ENCODE peak calls at places on chromosomes 1 and 21, in seven cellular contexts. M is IMR-90, S is GM23248, D is SK-N-SH, Z is Peyer's patch, I is endodermal cell, J is thoracic aorta. P is an unnamed sample. For H3K4me1 and H3K36me3, the result is how much of the 10 kb centered on the place peaks cover.

GRCh38 chr1:3821004-3821933 is 25.0 kb upstream of the LRRC47 start:
- DNase-seq in M (no peak), S (no peak), D (peak), Z (no peak), I (peak), J (no peak), P (no peak)

GRCh38 chr21:46063734-46064680 is 33.9 kb upstream of the COL6A2 start:
- DNase-seq in M (no peak), S (no peak), D (no peak), Z (no peak), I (no peak), J (no peak), P (no peak)

GRCh38 chr1:245261786-245262185 is 107.0 kb downstream of the KIF26B start:
- DNase-seq in M (no peak), S (no peak), D (no peak), Z (no peak), I (no peak), J (no peak), P (no peak)

GRCh38 chr1:235902638-235903542 is 36.2 kb upstream of the LYST start:
- DNase-seq in M (peak), S (peak), D (no peak), Z (no peak), I (no peak), J (no peak), P (no peak)

GRCh38 chr1:911875-912739 is 11.6 kb upstream of the SAMD11 start:
- DNase-seq in M (no peak), S (no peak), D (peak), Z (no peak), I (peak), J (peak), P (no peak)

GRCh38 chr1:119838255-119838654 is 27.0 kb upstream of the REG4 start:
- DNase-seq in M (peak), S (no peak), D (no peak), Z (no peak), I (no peak), J (no peak), P (no peak)

GRCh38 chr1:159005161-159005560 is 4.5 kb upstream of the IFI16 start:
- DNase-seq in M (peak), S (peak), D (no peak), Z (no peak), I (no peak), J (no peak), P (no peak)

GRCh38 chr1:44676484-44677200 is 2.1 kb downstream of the ARMH1 start:
- DNase-seq in M (peak), S (peak), D (no peak), Z (no peak), I (no peak), J (no peak), P (no peak)

GRCh38 chr1:10211805-10212405 is 1.5 kb downstream of the KIF1B start:
- DNase-seq in M (no peak), S (no peak), D (peak), Z (no peak), I (no peak), J (no peak), P (no peak)

GRCh38 chr21:18951291-18952038 is 547.9 kb upstream of the TMPRSS15 start:
- DNase-seq in M (no peak), S (no peak), D (peak), Z (no peak), I (peak), J (no peak), P (peak)

GRCh38 chr1:41791667-41792484 is 126.8 kb downstream of the HIVEP3 start:
- DNase-seq in M (no peak), S (no peak), D (no peak), Z (no peak), I (no peak), J (no peak), P (no peak)

GRCh38 chr1:172279951-172280350 is 140.5 kb upstream of the C1orf105 start:
- DNase-seq in M (peak), S (peak), D (no peak), Z (no peak), I (no peak), J (no peak), P (no peak)

GRCh38 chr1:215599418-215599817 is 32.3 kb downstream of the KCTD3 start:
- DNase-seq in M (peak), S (peak), D (no peak), Z (no peak), I (no peak), J (no peak), P (peak)

GRCh38 chr1:204514841-204515240 is 1.4 kb upstream of the MDM4 start:
- DNase-seq in M (no peak), S (no peak), D (no peak), Z (no peak), I (no peak), J (no peak), P (no peak)

DNA sequence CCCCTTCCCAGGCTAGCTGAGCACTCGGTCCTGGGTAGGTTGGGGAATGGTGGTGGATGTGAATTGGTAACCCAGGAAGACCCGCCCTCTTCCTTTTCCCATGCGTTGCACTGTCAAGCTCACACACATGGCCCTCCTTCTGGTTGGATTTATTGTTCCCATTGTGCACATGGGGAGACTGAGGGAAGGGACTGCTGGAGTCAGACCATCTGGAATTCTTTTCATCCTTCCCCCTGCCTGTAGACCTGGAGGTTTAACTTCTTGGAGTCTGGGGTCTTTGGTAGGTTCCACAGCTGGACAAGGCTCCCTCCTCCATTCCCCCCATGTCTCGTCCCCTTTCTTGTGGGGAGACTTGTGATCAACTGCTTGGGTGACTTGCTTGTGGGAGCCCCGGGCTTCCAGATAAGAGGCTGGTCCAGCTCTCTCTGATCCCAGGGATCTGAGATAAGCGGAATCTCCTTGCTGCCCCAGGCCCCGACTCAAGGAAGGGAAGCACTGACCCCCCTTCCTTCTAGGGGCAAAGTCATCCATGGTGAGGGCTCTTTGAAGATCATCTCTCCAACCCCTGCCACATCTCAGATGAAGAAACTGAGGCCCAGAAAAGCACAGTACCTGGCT is 55.7 kb upstream of the SYNC start:
- DNase-seq in M (no peak), S (no peak), D (no peak), Z (no peak), I (no peak), J (no peak), P (peak)
- H3K4me1 ChIP-seq in M (under half), S (under half), D (under half), Z (under half), I (under half), J (under half), P (under half)

GRCh38 chr21:44855572-44855971 is 17.9 kb downstream of the PTTG1IP start:
- DNase-seq in M (no peak), S (no peak), D (no peak), Z (no peak), I (no peak), J (no peak), P (no peak)
- H3K36me3 ChIP-seq in M (half or more), S (half or more), D (under half), Z (under half), I (half or more), J (half or more), P (under half)

GRCh38 chr1:184456189-184456588 is 69.4 kb downstream of the C1orf21 start:
- DNase-seq in M (no peak), S (no peak), D (no peak), Z (no peak), I (no peak), J (no peak), P (no peak)
- H3K4me1 ChIP-seq in M (under half), S (under half), D (under half), Z (under half), I (under half), J (under half), P (under half)

GRCh38 chr1:88783145-88783544 is 99.1 kb downstream of the PKN2 start:
- DNase-seq in M (no peak), S (no peak), D (no peak), Z (no peak), I (no peak), J (no peak), P (no peak)
- H3K36me3 ChIP-seq in M (under half), S (under half), D (half or more), Z (under half), I (half or more), J (under half), P (under half)

GRCh38 chr1:169894424-169895145 is 889 bp upstream of the SCYL3 start:
- DNase-seq in M (no peak), S (no peak), D (no peak), Z (no peak), I (no peak), J (no peak), P (no peak)

GRCh38 chr1:169893645-169894423 is at the start of gene SCYL3:
- DNase-seq in M (peak), S (peak), D (peak), Z (peak), I (peak), J (peak), P (peak)

GRCh38 chr1:169899519-169900217 is 6.0 kb upstream of the SCYL3 start:
- DNase-seq in M (no peak), S (no peak), D (no peak), Z (no peak), I (peak), J (no peak), P (peak)

GRCh38 chr1:169892819-169893644 is 664 bp downstream of the SCYL3 start:
- DNase-seq in M (peak), S (peak), D (no peak), Z (peak), I (no peak), J (no peak), P (no peak)

DNA sequence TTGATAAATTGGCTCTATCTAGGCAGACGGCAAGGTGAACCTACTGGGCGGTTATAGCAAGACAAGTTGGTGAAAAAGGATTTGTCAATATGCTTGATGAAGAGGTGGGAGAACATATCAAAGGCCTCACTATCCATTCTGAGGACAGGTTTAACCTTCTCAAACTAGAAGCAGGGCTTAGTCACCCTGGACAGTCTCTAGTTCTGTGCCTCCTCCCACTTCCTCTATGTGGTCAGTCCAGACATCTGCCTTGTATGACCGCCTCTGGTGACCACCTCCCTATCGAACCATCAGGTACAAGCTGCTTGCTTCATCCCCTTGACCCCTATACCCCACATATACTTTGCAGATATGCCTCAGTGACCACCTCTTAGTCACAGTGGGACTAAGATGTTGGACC is 2.3 kb upstream of the SCYL3 start:
- DNase-seq in M (no peak), S (no peak), D (no peak), Z (no peak), I (no peak), J (no peak), P (no peak)
- H3K4me1 ChIP-seq in M (under half), S (under half), D (under half), Z (under half), I (under half), J (under half), P (under half)

GRCh38 chr1:199383791-199384190 is 643.7 kb upstream of the NR5A2 start:
- DNase-seq in M (no peak), S (no peak), D (no peak), Z (no peak), I (no peak), J (no peak), P (no peak)
- H3K36me3 ChIP-seq in M (under half), S (under half), D (under half), Z (under half), I (under half), J (under half), P (under half)

DNA sequence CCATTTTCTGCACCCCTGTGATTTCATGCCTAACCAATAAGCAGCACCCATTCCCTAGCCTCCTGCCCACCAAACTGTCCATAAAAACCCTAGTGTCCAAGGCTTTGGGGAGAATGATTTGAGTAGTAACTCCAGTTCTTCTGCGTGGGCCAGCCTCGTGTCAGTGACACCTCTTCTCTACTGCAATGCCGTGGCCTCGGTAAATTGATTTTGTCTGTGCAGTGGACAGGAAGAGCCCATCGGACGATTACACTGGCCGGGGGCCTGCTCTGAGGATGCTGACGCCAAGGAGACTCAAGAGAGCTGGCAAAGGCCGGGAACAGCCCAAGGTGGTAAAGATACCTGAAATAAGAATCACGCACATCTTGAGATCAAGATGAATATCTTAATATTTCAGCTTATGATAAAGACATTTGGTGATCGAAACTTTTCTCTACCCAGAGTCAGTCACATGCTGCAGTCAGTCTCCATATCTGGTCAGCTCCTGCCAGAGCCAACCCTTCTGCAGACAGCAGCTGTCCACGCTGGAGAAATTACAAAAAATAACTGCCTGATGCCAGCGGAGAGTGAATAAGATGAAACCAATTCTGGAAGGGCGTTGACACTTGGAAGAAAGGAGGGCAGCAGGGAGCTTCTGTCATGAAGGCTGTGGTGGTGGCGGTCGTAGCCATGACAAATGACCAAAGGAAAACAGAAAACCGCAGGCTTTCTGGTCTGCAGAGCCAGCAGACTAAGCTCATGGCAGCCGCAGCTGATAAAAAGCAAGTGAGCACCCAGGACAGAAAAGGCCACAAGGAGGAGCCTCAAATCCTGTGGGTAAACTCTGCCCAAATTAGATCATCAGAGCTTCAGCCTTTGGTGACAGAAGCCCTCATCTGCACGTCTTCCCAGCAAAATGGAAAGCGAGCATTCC is 29.1 kb downstream of the RSPH1 start:
- DNase-seq in M (peak), S (peak), D (no peak), Z (no peak), I (peak), J (no peak), P (peak)
- H3K4me1 ChIP-seq in M (under half), S (under half), D (under half), Z (under half), I (under half), J (under half), P (under half)

GRCh38 chr21:41837756-41838297 is 41.3 kb downstream of the PRDM15 start:
- DNase-seq in M (no peak), S (no peak), D (no peak), Z (no peak), I (no peak), J (no peak), P (no peak)
- H3K36me3 ChIP-seq in M (under half), S (under half), D (under half), Z (under half), I (under half), J (under half), P (under half)

GRCh38 chr1:19772053-19772452 is 27.7 kb downstream of the TMCO4 start:
- DNase-seq in M (no peak), S (no peak), D (no peak), Z (no peak), I (peak), J (no peak), P (peak)

GRCh38 chr1:19770436-19771190 is 29.1 kb downstream of the TMCO4 start:
- DNase-seq in M (no peak), S (no peak), D (no peak), Z (no peak), I (no peak), J (no peak), P (no peak)

GRCh38 chr1:19773485-19773884 is 26.2 kb downstream of the TMCO4 start:
- DNase-seq in M (no peak), S (no peak), D (no peak), Z (no peak), I (no peak), J (no peak), P (no peak)

GRCh38 chr1:19769211-19769932 is 30.3 kb downstream of the TMCO4 start:
- DNase-seq in M (no peak), S (no peak), D (no peak), Z (no peak), I (peak), J (no peak), P (no peak)

DNA sequence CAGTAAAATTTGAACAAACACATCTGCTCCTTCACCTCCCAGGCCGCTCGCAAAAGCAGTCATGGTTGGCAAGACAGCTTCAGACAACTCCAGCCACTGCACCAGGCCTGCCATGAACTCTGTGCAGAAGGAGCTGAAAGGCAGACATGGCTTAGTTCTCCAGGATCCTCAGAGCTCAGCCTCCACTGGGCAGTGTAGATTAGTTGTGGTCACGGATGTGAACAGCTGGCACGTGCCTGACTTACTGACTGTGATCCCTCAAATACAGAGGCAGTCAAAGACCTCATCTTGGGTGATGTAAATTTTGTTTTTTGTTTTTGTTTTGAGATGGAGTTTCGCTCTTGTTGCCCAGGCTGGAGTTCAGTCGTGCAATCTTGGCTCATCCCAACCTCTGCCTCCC is 28.4 kb downstream of the TMCO4 start:
- DNase-seq in M (no peak), S (no peak), D (no peak), Z (no peak), I (no peak), J (no peak), P (no peak)
- H3K4me1 ChIP-seq in M (under half), S (under half), D (under half), Z (under half), I (under half), J (under half), P (under half)

GRCh38 chr1:175824079-175824478 is 80.7 kb upstream of the TNR start:
- DNase-seq in M (no peak), S (no peak), D (no peak), Z (no peak), I (peak), J (no peak), P (peak)

GRCh38 chr1:175823401-175823800 is 80.0 kb upstream of the TNR start:
- DNase-seq in M (no peak), S (peak), D (no peak), Z (no peak), I (no peak), J (no peak), P (no peak)

GRCh38 chr1:175820456-175820855 is 77.1 kb upstream of the TNR start:
- DNase-seq in M (no peak), S (no peak), D (no peak), Z (no peak), I (no peak), J (no peak), P (no peak)

GRCh38 chr1:175818929-175819328 is 75.5 kb upstream of the TNR start:
- DNase-seq in M (no peak), S (no peak), D (no peak), Z (no peak), I (no peak), J (no peak), P (no peak)

DNA sequence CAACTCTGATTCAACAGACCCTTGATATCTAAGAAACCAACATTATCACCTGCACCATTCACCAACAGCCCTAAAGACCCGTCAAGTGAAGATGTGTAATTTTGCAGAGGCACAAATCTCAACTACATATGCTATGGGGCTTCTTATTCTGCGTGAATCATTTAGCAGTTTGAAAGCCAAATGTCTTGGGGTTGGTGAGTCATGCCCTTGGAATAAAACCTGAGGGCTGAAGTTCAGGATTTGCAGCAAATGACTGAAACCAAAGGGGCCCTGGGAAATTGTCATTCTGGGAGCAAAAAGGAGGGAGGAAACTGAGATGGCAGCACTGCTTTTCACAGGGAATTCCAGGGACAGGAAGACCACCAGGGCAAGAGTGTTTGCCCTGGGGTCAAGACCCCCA is 79.2 kb upstream of the TNR start:
- DNase-seq in M (peak), S (peak), D (no peak), Z (no peak), I (no peak), J (no peak), P (no peak)
- H3K36me3 ChIP-seq in M (under half), S (under half), D (under half), Z (under half), I (under half), J (under half), P (under half)